ENCODE peak calls at places on chromosomes 7 and 10, in eight cellular contexts. E is AG04450, R is K562, P is fibroblast of lung, N is OCI-LY7, T is dorsolateral prefrontal cortex, C is lung, H is GM23338. A is an unnamed sample.

GRCh38 chr7:4549681-4550080 is 132.4 kb upstream of the FOXK1 start:
- DNase-seq in E (no peak), R (no peak), P (peak), N (no peak), T (no peak), C (no peak), H (no peak), A (no peak)

GRCh38 chr10:77386833-77387232 is 250.8 kb downstream of the KCNMA1 start:
- DNase-seq in E (peak), R (no peak), P (peak), N (no peak), T (no peak), C (no peak), H (no peak), A (peak)

GRCh38 chr7:73718905-73719805 is at the start of gene STX1A:
- DNase-seq in E (no peak), R (peak), P (peak), N (peak), T (peak), C (no peak), H (peak), A (peak)

GRCh38 chr10:60820093-60820769 is 42.0 kb downstream of the CDK1 start:
- DNase-seq in E (no peak), R (no peak), P (peak), N (no peak), T (no peak), C (no peak), H (peak), A (no peak)

GRCh38 chr10:15084502-15084922 is 4.1 kb downstream of the ACBD7 start:
- DNase-seq in E (peak), R (no peak), P (peak), N (no peak), T (no peak), C (peak), H (peak), A (peak)

GRCh38 chr7:73865738-73866445 is 4.9 kb downstream of the TMEM270 start:
- DNase-seq in E (no peak), R (peak), P (peak), N (peak), T (no peak), C (no peak), H (peak), A (peak)

GRCh38 chr10:113487154-113487553 is 65.7 kb upstream of the HABP2 start:
- DNase-seq in E (no peak), R (no peak), P (peak), N (no peak), T (no peak), C (peak), H (no peak), A (no peak)

GRCh38 chr10:31623466-31623865 is 304.4 kb downstream of the ZEB1 start:
- DNase-seq in E (no peak), R (no peak), P (no peak), N (no peak), T (no peak), C (no peak), H (no peak), A (no peak)

GRCh38 chr10:76119515-76119914 is 688.1 kb downstream of the LRMDA start:
- DNase-seq in E (no peak), R (no peak), P (peak), N (no peak), T (no peak), C (no peak), H (no peak), A (no peak)

GRCh38 chr7:132183822-132184380 is 392.4 kb downstream of the PLXNA4 start:
- DNase-seq in E (no peak), R (no peak), P (no peak), N (no peak), T (no peak), C (no peak), H (peak), A (no peak)

GRCh38 chr10:6050801-6051445 is 11.2 kb downstream of the IL2RA start:
- DNase-seq in E (peak), R (peak), P (no peak), N (peak), T (no peak), C (peak), H (peak), A (peak)

GRCh38 chr7:30713397-30713796 is 31.1 kb upstream of the CRHR2 start:
- DNase-seq in E (no peak), R (no peak), P (no peak), N (no peak), T (no peak), C (no peak), H (no peak), A (no peak)

GRCh38 chr7:66974986-66975590 is 20.3 kb downstream of the SBDS start:
- DNase-seq in E (no peak), R (peak), P (no peak), N (no peak), T (no peak), C (no peak), H (peak), A (no peak)

GRCh38 chr7:50657341-50657873 is 92.2 kb upstream of the DDC start:
- DNase-seq in E (no peak), R (no peak), P (no peak), N (no peak), T (no peak), C (peak), H (no peak), A (peak)

GRCh38 chr7:50657912-50658311 is 92.7 kb upstream of the DDC start:
- DNase-seq in E (no peak), R (no peak), P (no peak), N (no peak), T (no peak), C (peak), H (no peak), A (no peak)

GRCh38 chr7:50659329-50659965 is 94.2 kb upstream of the DDC start:
- DNase-seq in E (no peak), R (no peak), P (no peak), N (no peak), T (no peak), C (no peak), H (no peak), A (no peak)

GRCh38 chr7:50660040-50660829 is 95.0 kb upstream of the DDC start:
- DNase-seq in E (no peak), R (no peak), P (no peak), N (peak), T (no peak), C (no peak), H (no peak), A (no peak)

GRCh38 chr7:50658696-50659095 is 93.5 kb upstream of the DDC start:
- DNase-seq in E (no peak), R (no peak), P (no peak), N (no peak), T (no peak), C (peak), H (no peak), A (no peak)
- H3K27ac ChIP-seq in E (no peak), R (no peak), P (no peak), N (no peak), T (no peak), C (peak), H (no peak), A (no peak)

GRCh38 chr7:97381815-97382214 is 264.3 kb downstream of the SDHAF3 start:
- DNase-seq in E (no peak), R (no peak), P (no peak), N (no peak), T (no peak), C (no peak), H (no peak), A (no peak)
- TF ChIP-seq CTCF in E (no peak), R (no peak), P (no peak), N (no peak), T (peak), C (no peak), H (no peak), A (no peak)

GRCh38 chr7:2441430-2442058 is 34.7 kb downstream of the GRIFIN start:
- DNase-seq in E (no peak), R (no peak), P (no peak), N (no peak), T (no peak), C (no peak), H (no peak), A (no peak)
- H3K4me3 ChIP-seq in E (no peak), R (no peak), P (no peak), N (no peak), T (no peak), C (no peak), H (no peak), A (no peak)

GRCh38 chr7:76333388-76334101 is 25.2 kb downstream of the YWHAG start:
- DNase-seq in E (no peak), R (no peak), P (no peak), N (no peak), T (no peak), C (no peak), H (no peak), A (no peak)
- H3K27ac ChIP-seq in E (peak), R (no peak), P (no peak), N (no peak), T (peak), C (peak), H (peak), A (no peak)

GRCh38 chr7:138092486-138093028 is 16.3 kb downstream of the AKR1D1 start:
- DNase-seq in E (no peak), R (no peak), P (no peak), N (no peak), T (no peak), C (no peak), H (no peak), A (no peak)

GRCh38 chr7:138095972-138096935 is 20.0 kb downstream of the AKR1D1 start:
- DNase-seq in E (no peak), R (no peak), P (no peak), N (no peak), T (no peak), C (no peak), H (no peak), A (peak)

GRCh38 chr7:138099813-138100212 is 23.6 kb downstream of the AKR1D1 start:
- DNase-seq in E (no peak), R (no peak), P (no peak), N (no peak), T (no peak), C (no peak), H (no peak), A (no peak)

GRCh38 chr7:138097064-138097741 is 20.9 kb downstream of the AKR1D1 start:
- DNase-seq in E (no peak), R (peak), P (peak), N (peak), T (no peak), C (no peak), H (peak), A (peak)
- TF ChIP-seq CTCF in E (peak), R (peak), P (no peak), N (peak), T (no peak), C (no peak), H (peak), A (peak)

DNA sequence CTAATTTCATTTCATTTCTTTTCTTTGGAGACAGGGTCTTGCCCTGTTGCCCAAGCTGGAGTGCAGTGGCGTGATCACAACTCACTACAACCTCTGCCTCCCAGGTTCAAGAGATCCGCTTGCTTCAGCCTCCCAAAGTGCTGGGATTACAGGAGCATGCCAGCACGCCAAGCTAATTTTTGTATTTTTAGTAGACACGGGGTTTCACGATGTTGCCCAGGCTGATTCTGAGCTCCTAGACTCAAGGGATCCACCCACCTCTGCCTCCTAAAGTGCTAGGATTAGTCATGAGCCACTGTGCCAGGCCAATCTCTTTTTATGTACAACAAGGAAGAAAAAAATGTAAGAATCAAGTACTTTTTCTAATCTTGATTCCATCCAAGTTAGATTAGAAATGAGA is 10.7 kb upstream of the KMT2E start:
- DNase-seq in E (no peak), R (no peak), P (peak), N (no peak), T (no peak), C (peak), H (no peak), A (peak)
- H3K4me3 ChIP-seq in E (no peak), R (no peak), P (peak), N (no peak), T (peak), C (no peak), H (no peak), A (no peak)

GRCh38 chr7:85719981-85720963 is 533.4 kb upstream of the SEMA3D start:
- DNase-seq in E (no peak), R (no peak), P (peak), N (no peak), T (no peak), C (no peak), H (peak), A (peak)
- H3K27ac ChIP-seq in E (no peak), R (no peak), P (no peak), N (no peak), T (no peak), C (no peak), H (no peak), A (no peak)

GRCh38 chr10:49297818-49298665 is 928 bp upstream of the C10orf71 start:
- DNase-seq in E (no peak), R (no peak), P (no peak), N (no peak), T (no peak), C (no peak), H (no peak), A (no peak)
- TF ChIP-seq CTCF in E (no peak), R (no peak), P (no peak), N (no peak), T (no peak), C (no peak), H (no peak), A (no peak)

GRCh38 chr10:13535346-13535745 is 6.5 kb upstream of the BEND7 start:
- DNase-seq in E (no peak), R (no peak), P (no peak), N (no peak), T (no peak), C (no peak), H (no peak), A (no peak)

GRCh38 chr10:13542533-13542932 is 13.7 kb upstream of the BEND7 start:
- DNase-seq in E (no peak), R (no peak), P (no peak), N (no peak), T (no peak), C (no peak), H (no peak), A (no peak)

DNA sequence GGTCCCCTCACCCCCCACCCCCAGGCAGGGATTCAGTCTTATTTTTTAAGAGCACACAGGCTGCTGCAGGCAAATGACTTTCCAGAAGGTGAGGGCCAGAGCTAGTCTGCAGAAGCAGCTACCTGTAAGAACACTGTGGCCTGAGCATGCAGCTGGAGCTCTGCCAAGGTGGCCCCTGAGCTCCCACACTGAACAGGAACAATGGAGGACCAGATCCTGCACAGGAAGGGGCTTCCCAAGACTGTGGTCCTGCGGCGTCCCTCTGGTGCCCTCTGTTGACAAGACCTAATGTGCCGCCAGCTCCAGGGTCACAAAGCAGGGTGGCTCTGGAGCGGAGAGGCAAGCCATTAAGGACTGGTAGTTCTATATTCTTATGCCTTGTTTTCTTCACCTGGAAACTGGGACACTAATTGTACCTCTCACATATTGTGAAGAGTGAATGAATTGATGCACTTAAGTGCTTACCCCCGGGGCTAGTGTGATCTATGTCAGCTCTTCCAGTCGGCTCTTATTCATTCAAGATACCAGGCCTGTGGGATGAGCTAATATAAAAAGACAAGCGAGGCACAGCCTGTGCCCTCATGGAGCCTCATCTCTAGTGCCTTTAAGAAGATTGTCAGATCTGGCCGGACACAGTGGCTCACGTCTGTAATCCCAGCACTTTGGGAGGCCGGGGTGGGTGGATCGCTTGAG is 8.0 kb upstream of the BEND7 start:
- DNase-seq in E (no peak), R (peak), P (peak), N (peak), T (no peak), C (no peak), H (peak), A (peak)
- H3K4me3 ChIP-seq in E (no peak), R (no peak), P (no peak), N (no peak), T (no peak), C (no peak), H (no peak), A (no peak)